ENCODE peak calls at places on chromosome 6, in six cellular contexts. One of them, this sample, is unnamed.
A peak's percentile ranks its signal among the peaks of the same experiment; 100 is the strongest.

GRCh38 chr6:4776967-4777925 is 1.0 kb downstream of the CDYL start:
- DNase-seq in endothelial cell of umbilical vein: peak; percentile 48
- DNase-seq in SK-N-SH: no peak
- DNase-seq in HCT116: no peak
- DNase-seq in K562: peak; percentile 68
- DNase-seq in H1: no peak
- DNase-seq in this sample: peak; percentile 55

GRCh38 chr6:148934956-148935355 is 188.1 kb downstream of the UST start:
- DNase-seq in endothelial cell of umbilical vein: no peak
- DNase-seq in K562: no peak
- DNase-seq in H1: no peak
- DNase-seq in SK-N-SH: no peak
- DNase-seq in HCT116: no peak
- DNase-seq in this sample: no peak

GRCh38 chr6:36786055-36786675 is 53.1 kb downstream of the CPNE5 start:
- DNase-seq in HCT116: no peak
- DNase-seq in K562: peak; percentile 65
- DNase-seq in SK-N-SH: no peak
- DNase-seq in H1: no peak
- DNase-seq in endothelial cell of umbilical vein: no peak
- DNase-seq in this sample: peak; percentile 73

GRCh38 chr6:135555550-135555949 is 58.0 kb upstream of the AHI1 start:
- DNase-seq in H1: no peak
- DNase-seq in HCT116: no peak
- DNase-seq in SK-N-SH: no peak
- DNase-seq in endothelial cell of umbilical vein: no peak
- DNase-seq in K562: no peak
- DNase-seq in this sample: peak; percentile 40

GRCh38 chr6:159513914-159514313 is 179.1 kb downstream of the SOD2 start:
- DNase-seq in HCT116: no peak
- DNase-seq in K562: no peak
- DNase-seq in endothelial cell of umbilical vein: no peak
- DNase-seq in H1: no peak
- DNase-seq in SK-N-SH: no peak
- DNase-seq in this sample: no peak

GRCh38 chr6:150452642-150453243 is 83.9 kb downstream of the IYD start:
- DNase-seq in K562: no peak
- DNase-seq in endothelial cell of umbilical vein: peak; percentile 64
- DNase-seq in SK-N-SH: no peak
- DNase-seq in H1: no peak
- DNase-seq in HCT116: no peak
- DNase-seq in this sample: no peak

GRCh38 chr6:21522773-21523490 is 70.6 kb upstream of the SOX4 start:
- DNase-seq in H1: peak; percentile 13
- DNase-seq in endothelial cell of umbilical vein: no peak
- DNase-seq in K562: no peak
- DNase-seq in HCT116: no peak
- DNase-seq in SK-N-SH: peak; percentile 64
- DNase-seq in this sample: peak; percentile 83

GRCh38 chr6:76885861-76886301 is 577.4 kb downstream of the HTR1B start:
- DNase-seq in H1: no peak
- DNase-seq in SK-N-SH: no peak
- DNase-seq in HCT116: no peak
- DNase-seq in endothelial cell of umbilical vein: no peak
- DNase-seq in K562: no peak
- DNase-seq in this sample: no peak

GRCh38 chr6:138800377-138801150 is 4.7 kb downstream of the ECT2L start:
- DNase-seq in K562: no peak
- DNase-seq in H1: peak; percentile 29
- DNase-seq in endothelial cell of umbilical vein: no peak
- DNase-seq in SK-N-SH: peak; percentile 22
- DNase-seq in HCT116: no peak
- DNase-seq in this sample: peak; percentile 77

GRCh38 chr6:152821525-152821924 is 70.9 kb downstream of the VIP start:
- DNase-seq in endothelial cell of umbilical vein: no peak
- DNase-seq in K562: no peak
- DNase-seq in SK-N-SH: no peak
- DNase-seq in HCT116: peak; percentile 3
- DNase-seq in H1: no peak
- DNase-seq in this sample: peak; percentile 67

GRCh38 chr6:118667988-118668387 is 16.6 kb upstream of the CEP85L start:
- DNase-seq in HCT116: no peak
- DNase-seq in H1: no peak
- DNase-seq in SK-N-SH: no peak
- DNase-seq in endothelial cell of umbilical vein: no peak
- DNase-seq in K562: no peak
- DNase-seq in this sample: no peak

GRCh38 chr6:16759181-16759645 is 2.0 kb downstream of the ATXN1 start:
- DNase-seq in SK-N-SH: no peak
- DNase-seq in H1: no peak
- DNase-seq in endothelial cell of umbilical vein: no peak
- DNase-seq in HCT116: no peak
- DNase-seq in K562: no peak
- DNase-seq in this sample: peak; percentile 17

GRCh38 chr6:101818056-101818455 is 424.5 kb downstream of the GRIK2 start:
- DNase-seq in HCT116: no peak
- DNase-seq in H1: no peak
- DNase-seq in SK-N-SH: no peak
- DNase-seq in endothelial cell of umbilical vein: no peak
- DNase-seq in K562: no peak
- DNase-seq in this sample: no peak

GRCh38 chr6:105459049-105459448 is 56.2 kb upstream of the PREP start:
- DNase-seq in endothelial cell of umbilical vein: peak; percentile 22
- DNase-seq in H1: no peak
- DNase-seq in SK-N-SH: no peak
- DNase-seq in K562: no peak
- DNase-seq in HCT116: no peak
- DNase-seq in this sample: no peak

GRCh38 chr6:43090557-43090952 is 14.4 kb downstream of the PTK7 start:
- DNase-seq in K562: no peak
- DNase-seq in HCT116: no peak
- DNase-seq in H1: no peak
- DNase-seq in endothelial cell of umbilical vein: no peak
- DNase-seq in SK-N-SH: no peak
- DNase-seq in this sample: peak; percentile 82

GRCh38 chr6:13988908-13989307 is 64.2 kb downstream of the RNF182 start:
- DNase-seq in SK-N-SH: no peak
- DNase-seq in HCT116: no peak
- DNase-seq in H1: no peak
- DNase-seq in K562: no peak
- DNase-seq in endothelial cell of umbilical vein: no peak
- DNase-seq in this sample: no peak

GRCh38 chr6:6851059-6851658 is 256.6 kb upstream of the RREB1 start:
- DNase-seq in endothelial cell of umbilical vein: peak; percentile 92
- DNase-seq in HCT116: peak; percentile 49
- DNase-seq in K562: peak; percentile 92
- DNase-seq in H1: no peak
- DNase-seq in SK-N-SH: no peak
- DNase-seq in this sample: no peak

GRCh38 chr6:13742961-13743735 is 31.5 kb upstream of the RANBP9 start:
- DNase-seq in endothelial cell of umbilical vein: no peak
- DNase-seq in H1: no peak
- DNase-seq in K562: no peak
- DNase-seq in HCT116: no peak
- DNase-seq in SK-N-SH: no peak
- DNase-seq in this sample: peak; percentile 21

GRCh38 chr6:88982720-88983119 is 19.3 kb upstream of the RNGTT start:
- DNase-seq in K562: peak; percentile 28
- DNase-seq in SK-N-SH: peak; percentile 52
- DNase-seq in HCT116: peak; percentile 57
- DNase-seq in H1: no peak
- DNase-seq in endothelial cell of umbilical vein: peak; percentile 70
- DNase-seq in this sample: peak; percentile 78

GRCh38 chr6:113645576-113645970 is 211.6 kb upstream of the MARCKS start:
- DNase-seq in K562: no peak
- DNase-seq in HCT116: no peak
- DNase-seq in endothelial cell of umbilical vein: no peak
- DNase-seq in SK-N-SH: no peak
- DNase-seq in H1: no peak
- DNase-seq in this sample: no peak

GRCh38 chr6:82017316-82017715 is 230.2 kb downstream of the IBTK start:
- DNase-seq in K562: no peak
- DNase-seq in SK-N-SH: no peak
- DNase-seq in endothelial cell of umbilical vein: peak; percentile 36
- DNase-seq in H1: no peak
- DNase-seq in HCT116: peak; percentile 55
- DNase-seq in this sample: peak; percentile 54

GRCh38 chr6:170096191-170096802 is 194.6 kb downstream of the DLL1 start:
- DNase-seq in SK-N-SH: peak; percentile 81
- DNase-seq in endothelial cell of umbilical vein: no peak
- DNase-seq in H1: no peak
- DNase-seq in HCT116: no peak
- DNase-seq in K562: no peak
- DNase-seq in this sample: no peak

GRCh38 chr6:71852951-71853350 is 33.4 kb upstream of the RIMS1 start:
- DNase-seq in SK-N-SH: no peak
- DNase-seq in HCT116: no peak
- DNase-seq in K562: no peak
- DNase-seq in endothelial cell of umbilical vein: no peak
- DNase-seq in H1: no peak
- DNase-seq in this sample: peak; percentile 19

GRCh38 chr6:148109732-148110131 is 232.9 kb upstream of the SASH1 start:
- DNase-seq in endothelial cell of umbilical vein: no peak
- DNase-seq in HCT116: no peak
- DNase-seq in SK-N-SH: no peak
- DNase-seq in H1: no peak
- DNase-seq in K562: no peak
- DNase-seq in this sample: no peak

GRCh38 chr6:111788779-111789276 is 84.4 kb downstream of the FYN start:
- DNase-seq in HCT116: no peak
- DNase-seq in H1: no peak
- DNase-seq in SK-N-SH: no peak
- DNase-seq in endothelial cell of umbilical vein: no peak
- DNase-seq in K562: peak; percentile 64
- DNase-seq in this sample: no peak

DNA sequence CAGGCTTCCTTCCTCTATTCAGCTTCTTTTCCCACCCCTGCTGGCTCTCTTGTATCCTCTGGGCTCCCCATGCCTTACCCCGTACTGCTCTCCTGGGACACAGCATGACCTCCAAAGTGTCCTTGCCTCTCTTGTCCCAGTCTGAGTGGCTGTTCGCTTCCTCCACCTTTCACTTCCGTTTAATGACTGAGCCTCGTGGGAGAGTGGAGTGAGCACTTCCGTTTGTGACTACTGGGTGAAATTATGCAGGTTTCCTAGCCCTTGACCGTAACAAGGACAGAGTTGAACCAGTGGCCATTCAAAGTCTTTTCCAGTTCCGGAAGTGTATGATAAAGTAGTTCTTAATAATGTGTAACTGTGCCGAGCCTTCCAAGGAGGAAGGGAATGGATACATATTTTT is 109.2 kb downstream of the ARID1B start:
- DNase-seq in endothelial cell of umbilical vein: peak; percentile 45
- DNase-seq in HCT116: no peak
- DNase-seq in SK-N-SH: no peak
- DNase-seq in K562: no peak
- DNase-seq in H1: no peak
- DNase-seq in this sample: no peak
- TF ChIP-seq POLR2AphosphoS5 in endothelial cell of umbilical vein: no peak
- TF ChIP-seq POLR2AphosphoS5 in HCT116: no peak
- TF ChIP-seq POLR2AphosphoS5 in SK-N-SH: no peak
- TF ChIP-seq POLR2AphosphoS5 in K562: no peak
- TF ChIP-seq POLR2AphosphoS5 in H1: no peak
- TF ChIP-seq POLR2AphosphoS5 in this sample: no peak

GRCh38 chr6:44649365-44650025 is 262.0 kb downstream of the CDC5L start:
- DNase-seq in K562: no peak
- DNase-seq in HCT116: no peak
- DNase-seq in SK-N-SH: no peak
- DNase-seq in endothelial cell of umbilical vein: no peak
- DNase-seq in H1: no peak
- DNase-seq in this sample: no peak
- H2AFZ ChIP-seq in K562: no peak overlapping the region
- H2AFZ ChIP-seq in HCT116: no peak overlapping the region
- H2AFZ ChIP-seq in SK-N-SH: peak overlapping the region; percentile 12
- H2AFZ ChIP-seq in endothelial cell of umbilical vein: no peak overlapping the region
- H2AFZ ChIP-seq in H1: no peak overlapping the region
- H2AFZ ChIP-seq in this sample: no peak overlapping the region

GRCh38 chr6:715709-716450 is 22.9 kb upstream of the EXOC2 start:
- DNase-seq in K562: no peak
- DNase-seq in SK-N-SH: peak; percentile 45
- DNase-seq in endothelial cell of umbilical vein: no peak
- DNase-seq in HCT116: no peak
- DNase-seq in H1: no peak
- DNase-seq in this sample: no peak
- TF ChIP-seq POLR2AphosphoS5 in K562: no peak
- TF ChIP-seq POLR2AphosphoS5 in SK-N-SH: no peak
- TF ChIP-seq POLR2AphosphoS5 in endothelial cell of umbilical vein: no peak
- TF ChIP-seq POLR2AphosphoS5 in HCT116: no peak
- TF ChIP-seq POLR2AphosphoS5 in H1: no peak
- TF ChIP-seq POLR2AphosphoS5 in this sample: no peak

GRCh38 chr6:3457710-3458605 is 1.1 kb upstream of the SLC22A23 start:
- DNase-seq in SK-N-SH: peak; percentile 37
- DNase-seq in endothelial cell of umbilical vein: peak; percentile 65
- DNase-seq in HCT116: peak; percentile 42
- DNase-seq in K562: peak; percentile 45
- DNase-seq in H1: no peak
- DNase-seq in this sample: peak; percentile 68

GRCh38 chr6:3460253-3460652 is 3.4 kb upstream of the SLC22A23 start:
- DNase-seq in K562: no peak
- DNase-seq in SK-N-SH: no peak
- DNase-seq in HCT116: no peak
- DNase-seq in H1: no peak
- DNase-seq in endothelial cell of umbilical vein: no peak
- DNase-seq in this sample: no peak

GRCh38 chr6:3456395-3456767 is 469 bp downstream of the SLC22A23 start:
- DNase-seq in HCT116: no peak
- DNase-seq in SK-N-SH: peak; percentile 77
- DNase-seq in H1: no peak
- DNase-seq in K562: peak; percentile 70
- DNase-seq in endothelial cell of umbilical vein: no peak
- DNase-seq in this sample: no peak

GRCh38 chr6:3456794-3457709 is at the start of gene SLC22A23:
- DNase-seq in K562: peak; percentile 99
- DNase-seq in HCT116: peak; percentile 46
- DNase-seq in H1: peak; percentile 17
- DNase-seq in endothelial cell of umbilical vein: peak; percentile 39
- DNase-seq in SK-N-SH: peak; percentile 93
- DNase-seq in this sample: peak; percentile 78

DNA sequence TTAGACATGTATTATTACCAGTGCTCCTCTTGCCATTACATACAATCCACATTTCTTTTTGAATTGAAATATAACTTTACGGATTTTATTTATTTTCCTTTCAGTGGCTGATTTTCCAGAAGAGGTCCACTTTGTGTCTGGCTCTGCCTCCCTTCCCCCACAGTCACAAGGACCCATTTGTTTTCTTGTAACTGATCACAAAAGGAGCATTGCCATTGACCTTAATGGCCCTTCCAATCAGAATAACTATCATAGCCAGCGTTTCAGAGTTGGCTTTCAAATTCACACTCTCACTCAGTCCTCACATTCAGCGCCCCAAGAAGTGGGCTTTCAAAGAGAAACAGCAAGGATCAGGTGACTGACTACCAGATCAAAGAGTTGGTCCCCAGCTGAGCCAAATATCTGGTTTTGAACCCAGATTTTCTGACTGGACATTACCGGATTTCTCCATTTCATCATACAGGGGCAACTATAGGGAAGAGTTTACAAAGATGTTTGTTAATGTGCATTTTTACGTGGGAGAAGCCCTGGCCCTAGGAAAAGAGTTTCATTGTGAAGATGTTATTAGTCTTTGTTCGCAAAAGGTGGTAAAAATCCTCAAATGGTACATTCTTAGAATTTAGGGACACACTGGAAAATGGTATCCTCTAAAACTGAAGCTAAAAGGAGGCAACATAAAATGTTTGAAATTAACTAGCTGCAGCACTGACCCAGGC is 2.0 kb upstream of the SLC22A23 start:
- DNase-seq in K562: no peak
- DNase-seq in endothelial cell of umbilical vein: no peak
- DNase-seq in HCT116: no peak
- DNase-seq in SK-N-SH: no peak
- DNase-seq in H1: peak; percentile 31
- DNase-seq in this sample: peak; percentile 58
- H2AFZ ChIP-seq in K562: peak overlapping the region; percentile 77
- H2AFZ ChIP-seq in endothelial cell of umbilical vein: no peak overlapping the region
- H2AFZ ChIP-seq in HCT116: peak overlapping the region; percentile 32
- H2AFZ ChIP-seq in SK-N-SH: no peak overlapping the region
- H2AFZ ChIP-seq in H1: no peak overlapping the region
- H2AFZ ChIP-seq in this sample: no peak overlapping the region